ENCODE peak calls at places on chromosomes 7 and 10, in four cellular contexts. Z is CD4-positive, alpha-beta T cell; U is CD4-positive, CD25-positive, alpha-beta regulatory T cell; J is heart right ventricle. V is an unnamed sample.

GRCh38 chr10:90813592-90814365 is 44.1 kb downstream of the HTR7 start:
- DNase-seq in Z (no peak), U (no peak), J (no peak), V (no peak)

GRCh38 chr7:4136501-4137110 is 545.5 kb upstream of the FOXK1 start:
- DNase-seq in J (no peak), Z (no peak), U (no peak), V (no peak)

GRCh38 chr7:151083071-151083823 is at the start of gene TMUB1:
- DNase-seq in U (peak), J (peak), Z (peak), V (peak)

GRCh38 chr7:113824117-113824823 is 94.5 kb downstream of the PPP1R3A start:
- DNase-seq in J (no peak), U (no peak), Z (no peak), V (no peak)

GRCh38 chr7:55438765-55439525 is 73.8 kb downstream of the LANCL2 start:
- DNase-seq in J (peak), U (peak), Z (no peak), V (peak)

GRCh38 chr10:3931901-3932300 is 146.9 kb upstream of the KLF6 start:
- DNase-seq in Z (no peak), U (no peak), J (no peak), V (no peak)

GRCh38 chr10:53667063-53667462 is 894.5 kb upstream of the MBL2 start:
- DNase-seq in Z (no peak), J (no peak), U (no peak), V (no peak)

GRCh38 chr7:91636129-91636724 is 244.3 kb downstream of the MTERF1 start:
- DNase-seq in U (no peak), J (peak), Z (no peak), V (no peak)

GRCh38 chr7:129066290-129067131 is 11.6 kb upstream of the TNPO3 start:
- DNase-seq in U (no peak), J (no peak), Z (no peak), V (no peak)

GRCh38 chr7:2520808-2521146 is 1.2 kb downstream of the LFNG start:
- DNase-seq in J (no peak), Z (no peak), U (peak), V (no peak)

GRCh38 chr7:25735674-25736242 is 416.2 kb upstream of the NFE2L3 start:
- DNase-seq in U (no peak), Z (no peak), J (no peak), V (no peak)

GRCh38 chr7:47423196-47423595 is 158.7 kb downstream of the TNS3 start:
- DNase-seq in Z (no peak), J (no peak), U (no peak), V (no peak)

DNA sequence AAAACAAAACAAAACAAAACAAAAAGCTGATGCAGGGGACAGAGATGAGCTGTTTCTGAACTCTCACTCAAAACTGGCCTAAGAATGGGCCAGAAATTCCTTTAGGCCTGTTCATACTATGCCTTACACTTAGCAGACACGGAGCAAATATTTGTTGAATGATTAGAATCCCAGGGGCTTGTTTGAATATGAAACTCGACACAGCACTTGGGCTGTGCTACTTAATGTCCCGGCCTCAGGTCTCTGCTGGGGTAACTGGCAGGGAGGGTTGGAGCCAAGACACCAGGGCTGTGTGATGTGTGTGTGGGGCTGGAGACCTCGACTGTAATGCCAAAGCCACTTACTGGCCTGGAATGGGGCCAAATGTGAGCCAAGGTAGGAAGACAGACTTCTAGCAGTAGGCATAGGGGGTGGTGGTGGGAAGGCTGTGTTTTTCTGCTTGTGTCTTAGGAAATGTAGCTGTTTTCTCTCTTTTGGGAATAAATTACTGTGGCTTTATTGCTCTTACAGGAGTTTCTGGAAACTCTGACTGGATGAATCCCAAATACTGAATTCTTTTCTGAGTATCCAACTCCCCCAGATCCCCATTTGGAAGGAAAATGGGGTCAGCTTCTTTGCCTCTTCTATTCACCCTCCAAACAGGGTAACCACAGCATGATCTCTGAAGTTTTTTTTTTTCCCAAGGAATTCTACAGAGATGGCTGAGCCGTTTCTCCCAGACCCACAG is 66.7 kb downstream of the EMX2 start:
- DNase-seq in U (no peak), J (peak), Z (no peak), V (no peak)
- H3K27ac ChIP-seq in U (no peak), J (peak), Z (no peak), V (no peak)

GRCh38 chr10:129344506-129344905 is 122.5 kb upstream of the MGMT start:
- DNase-seq in U (no peak), J (no peak), Z (no peak), V (no peak)
- H3K27ac ChIP-seq in U (no peak), J (no peak), Z (no peak), V (no peak)

GRCh38 chr10:131452926-131453771 is 141.6 kb upstream of the TCERG1L start:
- DNase-seq in Z (no peak), J (peak), U (no peak), V (peak)
- H3K27ac ChIP-seq in Z (no peak), J (no peak), U (no peak), V (peak)

GRCh38 chr7:132041108-132041507 is 484.7 kb upstream of the PODXL start:
- DNase-seq in Z (no peak), J (no peak), U (no peak), V (no peak)

GRCh38 chr7:132030883-132031282 is 474.5 kb upstream of the PODXL start:
- DNase-seq in U (no peak), J (no peak), Z (no peak), V (no peak)

GRCh38 chr7:132034748-132035416 is 478.5 kb upstream of the PODXL start:
- DNase-seq in U (no peak), Z (no peak), J (no peak), V (no peak)

GRCh38 chr7:132030161-132030568 is 473.7 kb upstream of the PODXL start:
- DNase-seq in Z (no peak), U (no peak), J (peak), V (no peak)

GRCh38 chr7:132035517-132036362 is 479.3 kb upstream of the PODXL start:
- DNase-seq in U (no peak), J (no peak), Z (no peak), V (peak)
- H3K27ac ChIP-seq in U (no peak), J (no peak), Z (no peak), V (no peak)

GRCh38 chr10:48398261-48398660 is 91.8 kb downstream of the MAPK8 start:
- DNase-seq in U (no peak), Z (no peak), J (no peak), V (no peak)
- H3K27ac ChIP-seq in U (no peak), Z (no peak), J (no peak), V (no peak)

GRCh38 chr10:121771957-121772356 is 155.9 kb downstream of the ATE1 start:
- DNase-seq in U (no peak), J (no peak), Z (no peak), V (no peak)

GRCh38 chr10:121774813-121775212 is 153.0 kb downstream of the ATE1 start:
- DNase-seq in U (no peak), J (no peak), Z (no peak), V (no peak)

GRCh38 chr10:121772406-121772805 is 155.4 kb downstream of the ATE1 start:
- DNase-seq in Z (no peak), J (no peak), U (no peak), V (no peak)

GRCh38 chr10:121772890-121773289 is 154.9 kb downstream of the ATE1 start:
- DNase-seq in Z (no peak), J (no peak), U (no peak), V (no peak)

DNA sequence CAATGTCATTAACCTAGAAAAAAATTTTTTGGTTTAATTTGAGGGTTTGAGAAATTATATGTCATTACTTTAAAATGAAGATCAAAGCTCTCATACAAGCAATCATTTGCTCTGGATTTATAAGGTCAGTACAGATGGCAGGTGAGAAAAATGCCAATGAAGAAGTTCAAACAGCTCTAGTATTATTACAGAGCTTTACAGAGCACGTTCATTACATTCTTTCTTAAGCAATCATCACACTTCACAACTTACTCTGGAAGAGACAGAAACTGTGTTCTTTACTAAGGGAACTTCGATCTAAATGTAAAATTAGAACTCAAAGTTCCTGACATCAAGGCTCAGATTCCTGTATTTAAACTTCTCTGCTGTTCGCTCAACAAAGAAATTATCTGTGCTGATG is 153.4 kb downstream of the ATE1 start:
- DNase-seq in U (no peak), Z (no peak), J (no peak), V (no peak)
- H3K27ac ChIP-seq in U (no peak), Z (no peak), J (no peak), V (no peak)

GRCh38 chr10:88783734-88784133 is 18.8 kb upstream of the LIPM start:
- DNase-seq in J (no peak), Z (no peak), U (no peak), V (no peak)

GRCh38 chr10:88781206-88781605 is 21.3 kb upstream of the LIPM start:
- DNase-seq in U (no peak), J (no peak), Z (no peak), V (no peak)

GRCh38 chr10:88786032-88786770 is 16.3 kb upstream of the LIPM start:
- DNase-seq in U (no peak), Z (no peak), J (no peak), V (no peak)

GRCh38 chr10:88787463-88787862 is 15.1 kb upstream of the LIPM start:
- DNase-seq in Z (no peak), J (no peak), U (no peak), V (no peak)

DNA sequence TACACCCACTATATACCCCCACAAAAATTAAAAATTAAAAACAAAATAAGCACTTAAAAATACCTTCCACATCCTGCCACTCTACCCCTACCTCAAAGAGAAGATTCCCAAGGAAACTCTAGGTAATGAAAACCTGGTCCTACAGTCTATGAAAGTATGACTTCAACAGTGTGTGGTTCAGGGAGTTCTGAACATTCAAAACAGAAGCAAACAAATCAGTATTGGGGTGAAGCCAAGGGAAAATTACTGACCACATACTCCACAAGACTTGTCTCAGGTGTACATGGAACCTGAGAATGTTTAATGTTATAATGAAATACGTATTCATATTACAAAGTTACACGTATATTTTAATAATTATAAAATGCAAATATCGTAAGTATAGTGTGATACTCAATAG is 20.3 kb upstream of the LIPM start:
- DNase-seq in U (no peak), Z (no peak), J (no peak), V (no peak)
- H3K27ac ChIP-seq in U (no peak), Z (no peak), J (no peak), V (no peak)

GRCh38 chr7:96304573-96304972 is 17.3 kb downstream of the SLC25A13 start:
- DNase-seq in J (no peak), U (no peak), Z (no peak), V (no peak)
- H3K27ac ChIP-seq in J (no peak), U (no peak), Z (no peak), V (no peak)

V was measured in substantia nigra.